ENCODE peak calls at places on chromosomes 3 and 15, in four cellular contexts. R is ureter, W is T-helper 2 cell, S is sciatic nerve. Y is an unnamed sample.

GRCh38 chr3:40613306-40613705 is 88.5 kb downstream of the ZNF621 start:
- DNase-seq in R (no peak), W (no peak), S (no peak), Y (no peak)

GRCh38 chr3:84600703-84601225 is 358.0 kb upstream of the CADM2 start:
- DNase-seq in R (no peak), W (no peak), S (no peak), Y (no peak)

GRCh38 chr3:159806412-159806811 is 182.2 kb upstream of the IL12A start:
- DNase-seq in R (no peak), W (no peak), S (no peak), Y (peak; percentile 42)

GRCh38 chr3:148883163-148883562 is 18.1 kb downstream of the CPA3 start:
- DNase-seq in R (no peak), W (no peak), S (no peak), Y (no peak)

GRCh38 chr15:100895721-100896120 is 16.1 kb downstream of the ALDH1A3 start:
- DNase-seq in R (no peak), W (no peak), S (no peak), Y (no peak)

GRCh38 chr3:15903164-15903563 is 105.4 kb upstream of the ANKRD28 start:
- DNase-seq in R (peak; percentile 59), W (no peak), S (no peak), Y (peak; percentile 49)

GRCh38 chr15:25339431-25339830 is 99.4 kb downstream of the UBE3A start:
- DNase-seq in R (no peak), W (no peak), S (no peak), Y (no peak)

GRCh38 chr3:51798561-51798960 is 19.5 kb upstream of the IQCF6 start:
- DNase-seq in R (no peak), W (no peak), S (no peak), Y (no peak)

GRCh38 chr15:28123408-28124023 is 24.4 kb upstream of the OCA2 start:
- DNase-seq in R (peak; percentile 80), W (peak; percentile 28), S (peak; percentile 72), Y (peak; percentile 68)

GRCh38 chr15:82177291-82178010 is 85.1 kb downstream of the EFL1 start:
- DNase-seq in R (no peak), W (no peak), S (no peak), Y (peak; percentile 39)

GRCh38 chr3:105516972-105517371 is 150.3 kb downstream of the ALCAM start:
- DNase-seq in R (no peak), W (no peak), S (no peak), Y (no peak)

GRCh38 chr15:40296561-40297230 is 11.0 kb downstream of the PLCB2 start:
- DNase-seq in R (no peak), W (no peak), S (no peak), Y (no peak)

GRCh38 chr3:157807286-157807685 is 298.9 kb downstream of the SHOX2 start:
- DNase-seq in R (no peak), W (no peak), S (no peak), Y (peak; percentile 39)

GRCh38 chr3:160027541-160028195 is 39.0 kb downstream of the IL12A start:
- DNase-seq in R (no peak), W (no peak), S (no peak), Y (peak; percentile 36)

GRCh38 chr3:195195321-195196209 is 75.4 kb downstream of the XXYLT1 start:
- DNase-seq in R (peak; percentile 33), W (no peak), S (no peak), Y (no peak)

GRCh38 chr3:54822206-54822605 is 105.7 kb downstream of the LRTM1 start:
- DNase-seq in R (peak; percentile 54), W (no peak), S (no peak), Y (peak; percentile 53)

GRCh38 chr3:45677045-45677436 is 12.2 kb upstream of the SACM1L start:
- DNase-seq in R (no peak), W (peak; percentile 43), S (no peak), Y (peak; percentile 77)

GRCh38 chr3:111715911-111716523 is 120.9 kb upstream of the ZBED2 start:
- DNase-seq in R (peak; percentile 57), W (peak; percentile 8), S (no peak), Y (peak; percentile 25)